ENCODE peak calls at places on chromosomes 4 and X, in eight cellular contexts. L, V, T, Z, Q, G, O and A are unnamed samples.
A peak's percentile ranks its signal among the peaks of the same experiment; 100 is the strongest.

GRCh38 chr4:28149762-28150161 is 1289.1 kb downstream of the STIM2 start:
- DNase-seq in T (no peak), L (no peak), Z (no peak), V (no peak), G (no peak), O (no peak), Q (no peak), A (no peak)

GRCh38 chr4:8742546-8742945 is 129.1 kb downstream of the HMX1 start:
- DNase-seq in Q (no peak), O (no peak), V (no peak), T (no peak), G (no peak), L (no peak), Z (no peak), A (no peak)

GRCh38 chr4:168598191-168598590 is 101.3 kb downstream of the PALLD start:
- DNase-seq in Q (no peak), G (no peak), V (no peak), O (no peak), Z (no peak), L (no peak), T (no peak), A (no peak)

GRCh38 chr4:122090989-122091388 is 61.1 kb upstream of the BLTP1 start:
- DNase-seq in T (no peak), G (no peak), O (no peak), Q (no peak), L (no peak), V (no peak), Z (no peak), A (no peak)

GRCh38 chr4:127138586-127138985 is 494.2 kb upstream of the INTU start:
- DNase-seq in L (no peak), Z (no peak), G (no peak), T (no peak), O (no peak), V (no peak), Q (no peak), A (no peak)

GRCh38 chrX:69025802-69026301 is 139.4 kb downstream of the PJA1 start:
- DNase-seq in V (no peak), O (no peak), T (no peak), Z (no peak), L (no peak), Q (no peak), G (peak; percentile 90), A (no peak)

GRCh38 chrX:82648062-82648461 is 860.0 kb upstream of the POU3F4 start:
- DNase-seq in V (no peak), O (no peak), Q (no peak), Z (no peak), L (no peak), G (no peak), T (no peak), A (no peak)

GRCh38 chr4:73693816-73694215 is 46.6 kb upstream of the CXCL8 start:
- DNase-seq in G (no peak), V (no peak), Z (no peak), L (no peak), T (no peak), O (no peak), Q (no peak), A (no peak)

GRCh38 chr4:140260227-140260626 is 106.2 kb upstream of the MAML3 start:
- DNase-seq in Q (peak; percentile 41), L (no peak), V (no peak), G (peak; percentile 28), T (no peak), O (no peak), Z (no peak), A (no peak)

GRCh38 chrX:101430457-101431078 is 22.5 kb downstream of the HNRNPH2 start:
- DNase-seq in Q (no peak), V (no peak), G (no peak), Z (no peak), L (no peak), T (no peak), O (no peak), A (no peak)

GRCh38 chr4:102614801-102615200 is 113.6 kb downstream of the NFKB1 start:
- DNase-seq in O (no peak), Z (no peak), T (no peak), V (peak; percentile 70), G (no peak), L (no peak), Q (no peak), A (no peak)

GRCh38 chrX:131617182-131617581 is 73.3 kb downstream of the OR13H1 start:
- DNase-seq in O (no peak), Z (no peak), Q (no peak), V (no peak), G (no peak), L (no peak), T (no peak), A (no peak)

DNA sequence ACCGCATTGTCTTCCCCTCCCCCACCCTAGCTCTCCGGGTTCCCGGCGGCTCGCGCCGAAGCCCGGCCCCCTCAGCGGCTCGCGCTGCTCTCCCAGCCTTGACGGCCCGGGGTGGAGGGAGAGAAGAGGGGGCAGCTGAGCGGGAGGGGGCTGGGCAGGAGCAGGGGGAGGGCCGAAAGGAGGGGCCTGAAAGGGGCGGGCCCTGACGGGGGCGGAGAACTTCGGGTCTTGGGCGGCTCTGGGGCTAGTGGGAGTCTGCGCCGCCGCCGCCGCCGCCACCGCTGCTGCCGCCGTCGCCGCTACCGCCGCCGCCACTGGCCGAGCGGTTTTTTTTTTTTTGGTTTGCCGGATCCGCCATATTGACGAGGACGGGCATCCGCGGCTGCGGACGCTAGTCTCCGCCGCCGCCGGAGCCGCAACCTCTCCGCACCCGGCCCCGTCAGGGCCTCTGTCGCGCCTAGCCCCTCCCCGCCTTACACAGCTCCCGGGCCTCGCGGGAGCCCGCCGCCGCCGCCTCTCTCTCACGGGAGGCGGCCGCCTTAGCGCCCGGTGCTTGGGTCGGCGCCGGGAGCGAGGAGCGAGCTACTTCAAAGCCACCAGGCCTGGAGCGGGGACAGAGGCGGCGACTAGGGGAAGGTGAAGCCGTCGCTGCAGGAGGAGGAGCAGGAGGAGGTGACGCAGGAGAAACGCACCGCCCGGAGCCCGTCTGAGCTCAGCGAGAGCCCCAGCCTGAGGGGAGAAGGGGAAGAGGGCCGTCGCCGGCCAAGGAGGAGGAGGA is at the start of gene USP9X:
- DNase-seq in L (peak; percentile 95), G (no peak), T (peak; percentile 95), Q (peak; percentile 54), V (peak; percentile 90), Z (peak; percentile 85), O (peak; percentile 93), A (peak; percentile 91)
- H3K4me1 ChIP-seq in L (no peaks in the 10 kb centered on the region), G (no peaks in the 10 kb centered on the region), T (peaks cover 2% of the 10 kb centered on the region), Q (peaks cover 17% of the 10 kb centered on the region), V (no peaks in the 10 kb centered on the region), Z (no peaks in the 10 kb centered on the region), O (no peaks in the 10 kb centered on the region), A (peaks cover 7% of the 10 kb centered on the region)

DNA sequence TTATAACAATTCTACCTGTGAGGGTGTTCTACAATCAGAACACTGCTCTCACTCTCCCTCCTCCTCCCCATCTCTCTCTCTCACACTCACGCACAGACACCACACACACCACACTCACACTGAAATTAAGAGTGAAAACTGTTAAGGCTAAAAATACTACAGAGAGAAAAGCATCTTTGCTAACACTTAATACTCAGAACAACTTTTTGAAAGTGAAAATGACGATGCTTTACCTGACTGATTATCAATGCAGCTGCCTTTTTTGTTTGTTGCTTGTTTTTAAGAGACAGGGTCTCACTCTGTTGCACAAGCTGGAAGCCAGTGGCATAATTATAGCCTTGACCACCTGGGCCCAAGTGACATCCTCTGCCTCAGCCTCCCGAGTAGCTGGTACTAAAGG is 222.4 kb downstream of the APBB2 start:
- DNase-seq in L (no peak), Q (no peak), V (no peak), G (no peak), T (no peak), O (no peak), Z (no peak), A (no peak)
- H3K4me1 ChIP-seq in L (peaks cover 3% of the 10 kb centered on the region), Q (peaks cover 77% of the 10 kb centered on the region), V (peaks cover 4% of the 10 kb centered on the region), G (peaks cover 53% of the 10 kb centered on the region), T (peaks cover 2% of the 10 kb centered on the region), O (no peaks in the 10 kb centered on the region), Z (peaks cover 10% of the 10 kb centered on the region), A (peaks cover 22% of the 10 kb centered on the region)

GRCh38 chrX:7252013-7252610 is 104.2 kb upstream of the PUDP start:
- DNase-seq in Z (no peak), T (no peak), Q (no peak), V (no peak), O (no peak), L (no peak), G (no peak), A (no peak)
- H3K4me1 ChIP-seq in Z (no peaks in the 10 kb centered on the region), T (no peaks in the 10 kb centered on the region), Q (no peaks in the 10 kb centered on the region), V (no peaks in the 10 kb centered on the region), O (no peaks in the 10 kb centered on the region), L (no peaks in the 10 kb centered on the region), G (no peaks in the 10 kb centered on the region), A (no peaks in the 10 kb centered on the region)

GRCh38 chrX:4675686-4676300 is 962.3 kb upstream of the PRKX start:
- DNase-seq in T (no peak), G (no peak), Z (no peak), L (no peak), V (no peak), O (no peak), Q (no peak), A (no peak)

GRCh38 chrX:4674028-4674782 is 960.8 kb upstream of the PRKX start:
- DNase-seq in Q (no peak), T (no peak), V (no peak), O (no peak), G (no peak), L (no peak), Z (no peak), A (no peak)

GRCh38 chrX:4671344-4671743 is 957.9 kb upstream of the PRKX start:
- DNase-seq in L (no peak), O (no peak), Q (no peak), V (peak; percentile 0), T (no peak), G (no peak), Z (no peak), A (no peak)

GRCh38 chrX:4668802-4669536 is 955.5 kb upstream of the PRKX start:
- DNase-seq in Z (no peak), O (no peak), G (no peak), L (no peak), T (no peak), V (no peak), Q (no peak), A (no peak)

GRCh38 chrX:4670606-4671005 is 957.2 kb upstream of the PRKX start:
- DNase-seq in Q (no peak), G (no peak), T (no peak), V (no peak), O (no peak), Z (no peak), L (no peak), A (no peak)
- H3K4me1 ChIP-seq in Q (no peaks in the 10 kb centered on the region), G (no peaks in the 10 kb centered on the region), T (no peaks in the 10 kb centered on the region), V (no peaks in the 10 kb centered on the region), O (no peaks in the 10 kb centered on the region), Z (no peaks in the 10 kb centered on the region), L (no peaks in the 10 kb centered on the region), A (no peaks in the 10 kb centered on the region)

DNA sequence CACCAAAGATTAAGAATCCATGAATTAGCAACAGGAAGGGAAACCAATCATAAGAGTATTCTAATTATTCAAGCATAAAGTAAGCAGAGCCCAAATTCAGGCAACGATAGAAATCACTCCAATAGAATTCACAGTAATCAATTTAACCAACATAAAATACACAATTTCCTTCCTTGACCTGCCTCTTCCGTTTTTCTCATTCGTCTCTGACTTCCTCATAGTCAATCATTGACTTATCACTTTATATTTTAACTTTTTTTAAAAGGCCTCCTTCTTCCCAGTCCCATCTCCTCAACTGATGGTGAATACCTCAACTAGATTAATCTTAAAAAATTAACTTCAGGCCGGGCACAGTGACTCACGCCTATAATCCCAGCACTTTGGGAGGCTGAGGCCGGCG is 13.4 kb downstream of the CNOT6L start:
- DNase-seq in Q (no peak), G (no peak), T (no peak), L (no peak), O (no peak), V (no peak), Z (no peak), A (no peak)
- H3K4me1 ChIP-seq in Q (no peaks in the 10 kb centered on the region), G (peaks cover 4% of the 10 kb centered on the region), T (peaks cover 6% of the 10 kb centered on the region), L (peaks cover 2% of the 10 kb centered on the region), O (peaks cover 3% of the 10 kb centered on the region), V (peaks cover 2% of the 10 kb centered on the region), Z (peaks cover 7% of the 10 kb centered on the region), A (peaks cover 41% of the 10 kb centered on the region)

GRCh38 chr4:87031946-87032345 is 97.1 kb downstream of the AFF1 start:
- DNase-seq in V (no peak), L (no peak), Z (no peak), G (no peak), T (no peak), Q (no peak), O (no peak), A (no peak)
- H3K4me1 ChIP-seq in V (peaks cover 43% of the 10 kb centered on the region), L (peaks cover 20% of the 10 kb centered on the region), Z (peaks cover 86% of the 10 kb centered on the region), G (peaks cover 33% of the 10 kb centered on the region), T (peaks cover 32% of the 10 kb centered on the region), Q (peaks cover 3% of the 10 kb centered on the region), O (peaks cover 29% of the 10 kb centered on the region), A (peaks cover 66% of the 10 kb centered on the region)